ENCODE peak calls at places on chromosomes 4 and X, in five cellular contexts. P is naive thymus-derived CD4-positive, alpha-beta T cell; V is MM.1S; S is A549; C is vagina. Z is an unnamed sample.

GRCh38 chrX:47502591-47503222 is 19.7 kb upstream of the ZNF41 start:
- DNase-seq in V (peak; percentile 40), P (no peak), C (no peak), S (no peak), Z (no peak)

GRCh38 chrX:110041980-110042379 is 39.1 kb downstream of the TMEM164 start:
- DNase-seq in S (no peak), C (no peak), V (no peak), P (no peak), Z (no peak)

GRCh38 chrX:96576358-96576757 is 108.3 kb upstream of the DIAPH2 start:
- DNase-seq in C (no peak), S (no peak), V (no peak), P (no peak), Z (no peak)

GRCh38 chr4:146398896-146399443 is 122.8 kb downstream of the SLC10A7 start:
- DNase-seq in P (no peak), V (no peak), C (no peak), S (no peak), Z (no peak)

GRCh38 chr4:174764105-174764729 is 64.8 kb downstream of the GLRA3 start:
- DNase-seq in C (no peak), P (no peak), V (peak; percentile 74), S (peak; percentile 19), Z (no peak)

GRCh38 chr4:100069207-100069606 is 119.1 kb upstream of the H2AZ1 start:
- DNase-seq in V (no peak), P (no peak), S (no peak), C (no peak), Z (no peak)

GRCh38 chrX:107628662-107629532 is 587 bp downstream of the PRPS1 start:
- DNase-seq in V (peak; percentile 35), C (no peak), P (peak; percentile 55), S (peak; percentile 64), Z (peak; percentile 50)

GRCh38 chr4:98845960-98846359 is 83.0 kb downstream of the EIF4E start:
- DNase-seq in S (no peak), C (no peak), P (no peak), V (no peak), Z (no peak)

GRCh38 chr4:17164656-17165055 is 266.2 kb upstream of the LDB2 start:
- DNase-seq in C (no peak), S (no peak), P (no peak), V (no peak), Z (no peak)

GRCh38 chr4:17163156-17163555 is 264.7 kb upstream of the LDB2 start:
- DNase-seq in P (no peak), C (no peak), S (no peak), V (no peak), Z (no peak)

GRCh38 chr4:17166954-17167353 is 268.5 kb upstream of the LDB2 start:
- DNase-seq in P (no peak), V (no peak), C (no peak), S (no peak), Z (no peak)

GRCh38 chr4:17168571-17168970 is 270.1 kb upstream of the LDB2 start:
- DNase-seq in V (no peak), P (no peak), S (no peak), C (no peak), Z (no peak)

GRCh38 chr4:17165256-17165655 is 266.8 kb upstream of the LDB2 start:
- DNase-seq in S (no peak), P (no peak), C (no peak), V (no peak), Z (no peak)
- H3K4me1 ChIP-seq in S (no peaks in the 10 kb centered on the region), P (no peaks in the 10 kb centered on the region), C (peaks cover 23% of the 10 kb centered on the region), V (no peaks in the 10 kb centered on the region), Z (no peaks in the 10 kb centered on the region)

DNA sequence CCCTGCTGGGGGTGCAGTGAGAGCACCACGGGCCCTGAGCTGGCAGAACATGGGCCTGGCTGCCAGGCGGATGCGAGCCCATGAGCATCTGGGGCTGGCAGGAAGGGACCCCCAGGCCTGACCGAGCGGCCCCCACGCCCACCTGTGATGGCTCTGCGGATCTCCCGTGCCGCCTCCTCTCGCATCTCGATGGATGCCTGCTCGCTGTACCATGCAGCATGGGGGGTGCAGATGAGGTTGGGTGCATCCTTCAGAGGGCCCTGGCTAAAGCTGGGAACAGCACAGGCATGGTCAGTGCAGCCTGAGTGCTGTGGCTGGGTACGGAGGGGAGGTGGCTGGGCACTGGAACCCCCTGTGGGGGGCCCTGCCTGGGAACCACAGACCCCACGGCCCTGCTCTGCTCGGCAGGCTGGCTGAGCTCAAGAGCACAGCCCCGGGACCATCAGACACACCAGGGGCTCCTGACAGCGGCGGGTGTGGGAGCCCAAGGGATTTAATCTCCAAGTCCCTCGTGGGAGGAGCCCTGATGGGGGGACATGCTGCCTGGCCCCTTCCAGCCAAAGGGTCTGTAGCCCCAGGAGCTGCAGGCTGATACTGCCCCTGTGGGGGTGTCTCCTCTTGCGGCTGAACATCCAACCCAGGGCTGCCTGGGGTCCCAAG is 35.5 kb downstream of the CTBP1 start:
- DNase-seq in S (no peak), C (no peak), P (no peak), V (no peak), Z (no peak)
- H3K4me3 ChIP-seq in S (no peak overlapping the region), C (no peak overlapping the region), P (no peak overlapping the region), V (no peak overlapping the region), Z (no peak overlapping the region)

DNA sequence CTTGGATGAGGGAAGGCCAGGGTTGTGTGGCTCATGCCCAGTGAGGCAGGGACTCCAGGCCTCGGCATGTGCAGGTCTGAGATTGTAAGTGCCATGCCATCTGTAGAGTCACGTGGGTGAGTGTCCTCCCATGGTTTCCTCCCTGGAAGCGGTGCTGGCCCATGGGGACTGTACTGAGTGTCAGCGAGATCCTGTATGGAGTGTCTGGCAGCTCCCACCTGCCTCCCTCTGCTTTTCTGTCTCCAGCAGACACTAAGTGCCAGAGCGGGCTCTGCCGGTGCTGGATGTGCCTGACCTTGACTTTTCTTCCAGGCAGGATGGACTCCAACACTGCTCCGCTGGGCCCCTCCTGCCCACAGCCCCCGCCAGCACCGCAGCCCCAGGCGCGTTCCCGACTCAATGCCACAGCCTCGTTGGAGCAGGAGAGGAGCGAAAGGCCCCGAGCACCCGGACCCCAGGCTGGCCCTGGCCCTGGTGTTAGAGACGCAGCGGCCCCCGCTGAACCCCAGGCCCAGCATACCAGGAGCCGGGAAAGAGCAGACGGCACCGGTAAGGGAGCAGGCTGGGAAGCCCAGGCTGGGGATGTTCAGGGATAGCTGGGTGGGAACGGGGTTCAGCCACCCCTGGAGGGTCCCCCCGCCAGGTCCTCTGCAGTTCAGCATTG is 7.6 kb downstream of the WFS1 start:
- DNase-seq in P (no peak), V (no peak), S (no peak), C (no peak), Z (no peak)
- H3K4me1 ChIP-seq in P (peaks cover 5% of the 10 kb centered on the region), V (peaks cover 26% of the 10 kb centered on the region), S (peaks cover 15% of the 10 kb centered on the region), C (peaks cover 98% of the 10 kb centered on the region), Z (peaks cover 11% of the 10 kb centered on the region)

DNA sequence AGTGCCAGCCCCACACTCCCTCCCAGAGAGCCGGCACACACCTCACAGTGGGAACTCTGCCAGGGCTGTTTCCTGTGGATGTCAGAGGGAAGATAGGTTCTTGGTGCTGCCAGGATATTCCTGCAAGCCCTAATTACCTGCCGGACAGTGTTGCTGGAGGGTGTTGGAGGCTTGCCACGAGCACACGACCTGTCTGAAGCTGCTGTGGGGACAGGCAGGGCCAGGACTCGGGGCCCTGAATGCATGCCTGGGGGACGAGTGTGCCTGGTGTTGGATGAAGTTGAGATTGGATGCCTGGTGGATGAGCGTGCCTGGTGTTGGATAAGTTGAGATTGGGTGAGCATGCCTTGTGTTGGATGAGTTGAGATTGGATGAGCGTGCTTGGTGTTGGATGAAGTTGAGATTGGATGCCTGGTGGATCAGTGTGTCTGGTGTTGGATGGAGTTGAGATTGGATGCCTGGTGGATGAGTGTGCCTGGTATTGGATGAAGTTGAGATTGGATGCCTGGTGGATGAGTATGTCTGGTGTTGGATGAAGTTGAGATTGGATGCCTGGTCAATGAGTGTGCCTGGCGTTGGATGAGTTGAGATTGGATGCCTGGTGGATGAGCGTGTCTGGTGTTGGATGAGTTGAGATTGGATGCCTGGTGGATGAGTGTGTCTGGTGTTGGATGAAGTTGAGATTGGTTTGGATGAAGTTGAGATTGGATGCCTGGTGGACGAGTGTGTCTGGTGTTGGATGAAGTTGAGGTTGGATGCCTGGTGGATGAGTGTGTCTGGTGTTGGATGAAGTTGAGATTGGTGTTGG is 23.2 kb upstream of the UVSSA start:
- DNase-seq in P (no peak), V (no peak), C (no peak), S (peak; percentile 44), Z (peak; percentile 1)
- H3K4me3 ChIP-seq in P (no peak overlapping the region), V (no peak overlapping the region), C (no peak overlapping the region), S (no peak overlapping the region), Z (no peak overlapping the region)

GRCh38 chr4:169757575-169758184 is at the start of gene HPF1:
- DNase-seq in P (peak; percentile 89), V (peak; percentile 97), S (peak; percentile 79), C (no peak), Z (peak; percentile 94)
- H3K4me1 ChIP-seq in P (peaks cover 7% of the 10 kb centered on the region), V (peaks cover 10% of the 10 kb centered on the region), S (peaks cover 6% of the 10 kb centered on the region), C (peaks cover 23% of the 10 kb centered on the region), Z (peaks cover 15% of the 10 kb centered on the region)

GRCh38 chr4:40199999-40200880 is 3.4 kb downstream of the RHOH start:
- DNase-seq in V (peak; percentile 95), C (no peak), S (no peak), P (peak; percentile 61), Z (peak; percentile 81)
- H3K4me3 ChIP-seq in V (peak overlapping the region; percentile 83), C (peak overlapping the region; percentile 12), S (no peak overlapping the region), P (peak overlapping the region; percentile 96), Z (peak overlapping the region; percentile 93)

DNA sequence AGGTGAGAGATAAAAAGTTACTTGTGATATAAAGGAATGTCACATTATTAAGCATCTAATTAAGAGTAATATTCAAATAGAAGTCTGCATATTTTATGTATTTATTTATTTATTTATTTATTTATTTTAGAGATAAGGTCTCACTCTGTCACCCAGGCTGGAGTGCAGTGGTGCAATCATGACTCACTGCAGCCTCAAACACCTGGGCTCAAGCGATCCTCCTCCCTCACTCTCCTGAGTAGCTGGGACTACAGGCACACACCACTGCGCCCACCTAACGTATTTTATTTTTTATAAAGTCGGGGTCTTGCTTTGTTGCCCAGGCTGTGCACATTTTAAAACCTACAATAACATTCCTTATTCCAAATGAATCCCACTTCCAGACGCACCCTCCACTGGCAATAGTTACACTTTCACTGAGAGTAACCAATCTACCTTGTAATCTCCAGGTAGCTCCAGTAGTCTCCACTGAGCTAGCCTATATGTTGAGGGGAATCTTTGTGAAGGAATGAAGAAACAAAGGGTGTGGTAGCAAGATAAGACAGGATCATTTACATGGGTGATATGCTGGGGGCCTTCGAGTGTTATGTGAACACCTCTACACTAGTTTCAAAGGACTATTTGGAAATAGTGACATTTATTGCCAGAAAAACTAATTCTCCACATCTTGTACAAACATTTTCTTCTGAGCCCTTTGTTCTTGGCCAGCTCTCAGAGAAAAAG is 11.9 kb downstream of the SH3D19 start:
- DNase-seq in P (no peak), V (no peak), C (no peak), S (no peak), Z (no peak)
- H3K4me1 ChIP-seq in P (no peaks in the 10 kb centered on the region), V (no peaks in the 10 kb centered on the region), C (peaks cover 39% of the 10 kb centered on the region), S (peaks cover 34% of the 10 kb centered on the region), Z (no peaks in the 10 kb centered on the region)

Z was measured in CD8-positive, alpha-beta memory T cell.